ENCODE peak calls at places on chromosomes 11 and 22, in seven cellular contexts. M is fibroblast of lung; B is WERI-Rb-1; G is CD4-positive, CD25-positive, alpha-beta regulatory T cell; I is astrocyte; Q is HCT116; K is CD8-positive, alpha-beta T cell. V is an unnamed sample.
A peak's percentile ranks its signal among the peaks of the same experiment; 100 is the strongest.

GRCh38 chr11:12390687-12391110 is 13.3 kb downstream of the PARVA start:
- DNase-seq in M (peak; percentile 58), B (no peak), G (no peak), I (peak; percentile 45), Q (no peak), K (no peak), V (no peak)

GRCh38 chr11:105135873-105136272 is 3.7 kb downstream of the CARD18 start:
- DNase-seq in M (no peak), B (peak; percentile 66), G (no peak), I (no peak), Q (no peak), K (no peak), V (no peak)

GRCh38 chr11:65225284-65226102 is 36.3 kb upstream of the POLA2 start:
- DNase-seq in M (peak; percentile 58), B (peak; percentile 81), G (peak; percentile 27), I (peak; percentile 27), Q (no peak), K (peak; percentile 68), V (peak; percentile 57)

GRCh38 chr11:75388386-75389275 is 10.7 kb upstream of the RPS3 start:
- DNase-seq in M (peak; percentile 61), B (peak; percentile 70), G (peak; percentile 50), I (peak; percentile 46), Q (peak; percentile 81), K (peak; percentile 79), V (peak; percentile 56)

GRCh38 chr11:18721576-18722292 is 4.3 kb downstream of the IGSF22 start:
- DNase-seq in M (peak; percentile 44), B (peak; percentile 51), G (peak; percentile 26), I (peak; percentile 25), Q (peak; percentile 45), K (peak; percentile 65), V (no peak)

GRCh38 chr11:87437844-87438223 is 400.1 kb downstream of the TMEM135 start:
- DNase-seq in M (peak; percentile 92), B (no peak), G (no peak), I (peak; percentile 89), Q (no peak), K (no peak), V (no peak)

GRCh38 chr11:122748968-122749687 is 89.2 kb upstream of the CRTAM start:
- DNase-seq in M (peak; percentile 97), B (no peak), G (peak; percentile 26), I (peak; percentile 96), Q (no peak), K (peak; percentile 58), V (peak; percentile 67)

GRCh38 chr11:123100378-123101085 is 38.6 kb upstream of the HSPA8 start:
- DNase-seq in M (peak; percentile 35), B (no peak), G (no peak), I (peak; percentile 19), Q (no peak), K (no peak), V (peak; percentile 32)

GRCh38 chr11:128190312-128190711 is 397.0 kb downstream of the ETS1 start:
- DNase-seq in M (no peak), B (no peak), G (no peak), I (no peak), Q (no peak), K (peak; percentile 55), V (no peak)

GRCh38 chr11:131763193-131763890 is 392.9 kb downstream of the NTM start:
- DNase-seq in M (peak; percentile 42), B (no peak), G (no peak), I (peak; percentile 38), Q (no peak), K (no peak), V (peak; percentile 66)

GRCh38 chr22:25966448-25966913 is 202.8 kb upstream of the SEZ6L start:
- DNase-seq in M (no peak), B (peak; percentile 37), G (no peak), I (no peak), Q (no peak), K (no peak), V (no peak)

GRCh38 chr11:8219257-8220021 is 44.2 kb downstream of the LMO1 start:
- DNase-seq in M (peak; percentile 57), B (peak; percentile 72), G (no peak), I (peak; percentile 36), Q (peak; percentile 50), K (no peak), V (peak; percentile 56)

GRCh38 chr11:47330002-47330911 is 22.2 kb downstream of the MYBPC3 start:
- DNase-seq in M (no peak), B (peak; percentile 83), G (no peak), I (no peak), Q (no peak), K (no peak), V (no peak)

GRCh38 chr22:30129636-30130035 is 49.4 kb downstream of the HORMAD2 start:
- DNase-seq in M (no peak), B (no peak), G (no peak), I (no peak), Q (no peak), K (no peak), V (no peak)

GRCh38 chr22:16960220-16960883 is 47.7 kb downstream of the GAB4 start:
- DNase-seq in M (no peak), B (no peak), G (no peak), I (no peak), Q (no peak), K (no peak), V (no peak)

GRCh38 chr11:126277780-126278179 is 5.1 kb upstream of the TIRAP start:
- DNase-seq in M (no peak), B (no peak), G (no peak), I (no peak), Q (no peak), K (no peak), V (no peak)

GRCh38 chr11:30465192-30465591 is 121.0 kb downstream of the MPPED2 start:
- DNase-seq in M (no peak), B (no peak), G (no peak), I (no peak), Q (no peak), K (no peak), V (no peak)

GRCh38 chr11:57425565-57426438 is 1.1 kb downstream of the SLC43A3 start:
- DNase-seq in M (peak; percentile 30), B (no peak), G (no peak), I (no peak), Q (no peak), K (no peak), V (peak; percentile 71)

GRCh38 chr22:31120642-31121041 is 2.1 kb upstream of the INPP5J start:
- DNase-seq in M (no peak), B (no peak), G (no peak), I (no peak), Q (no peak), K (no peak), V (no peak)

GRCh38 chr22:32335471-32335870 is 22.2 kb upstream of the RFPL3 start:
- DNase-seq in M (no peak), B (no peak), G (no peak), I (no peak), Q (no peak), K (no peak), V (no peak)
- H3K27me3 ChIP-seq in M (no peaks in the 10 kb centered on the region), B (peaks cover 6% of the 10 kb centered on the region), G (no peaks in the 10 kb centered on the region), I (no peaks in the 10 kb centered on the region), Q (no peaks in the 10 kb centered on the region), K (no peaks in the 10 kb centered on the region), V (peaks cover 7% of the 10 kb centered on the region)

GRCh38 chr11:106329273-106330018 is 252.0 kb downstream of the AASDHPPT start:
- DNase-seq in M (no peak), B (no peak), G (no peak), I (peak; percentile 18), Q (no peak), K (no peak), V (no peak)

GRCh38 chr11:106322111-106322510 is 244.6 kb downstream of the AASDHPPT start:
- DNase-seq in M (no peak), B (no peak), G (no peak), I (no peak), Q (no peak), K (no peak), V (no peak)

GRCh38 chr11:106327134-106327533 is 249.7 kb downstream of the AASDHPPT start:
- DNase-seq in M (no peak), B (no peak), G (no peak), I (no peak), Q (no peak), K (no peak), V (no peak)

GRCh38 chr11:106321601-106322000 is 244.1 kb downstream of the AASDHPPT start:
- DNase-seq in M (no peak), B (no peak), G (no peak), I (no peak), Q (no peak), K (no peak), V (no peak)

DNA sequence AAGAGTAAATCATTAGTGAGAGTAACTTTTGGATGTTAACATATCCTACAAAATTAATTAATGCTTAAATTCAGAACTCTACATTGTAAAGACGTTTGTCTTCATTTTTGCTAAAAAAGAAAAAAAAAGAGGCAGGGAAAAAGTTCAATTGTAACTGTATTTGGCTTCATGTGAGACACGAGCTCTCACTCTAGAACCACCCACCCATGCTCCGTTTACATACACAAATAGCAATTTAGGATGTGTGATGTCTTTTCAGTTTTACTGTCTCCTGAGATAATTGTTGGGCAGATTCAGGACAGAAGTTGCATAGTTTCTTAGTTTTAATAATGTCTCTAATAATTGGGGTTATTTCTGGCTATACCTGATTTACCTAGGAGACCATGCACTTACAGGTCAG is 248.6 kb downstream of the AASDHPPT start:
- DNase-seq in M (no peak), B (no peak), G (no peak), I (no peak), Q (no peak), K (no peak), V (no peak)
- H3K9me3 ChIP-seq in M (no peaks in the 10 kb centered on the region), B (no peaks in the 10 kb centered on the region), G (no peaks in the 10 kb centered on the region), I (no peaks in the 10 kb centered on the region), Q (no peaks in the 10 kb centered on the region), K (no peaks in the 10 kb centered on the region), V (no peaks in the 10 kb centered on the region)

GRCh38 chr11:44207292-44207691 is 102.6 kb downstream of the ALX4 start:
- DNase-seq in M (no peak), B (no peak), G (no peak), I (no peak), Q (no peak), K (no peak), V (no peak)

GRCh38 chr11:44212128-44212527 is 97.8 kb downstream of the ALX4 start:
- DNase-seq in M (no peak), B (no peak), G (no peak), I (no peak), Q (no peak), K (no peak), V (no peak)

GRCh38 chr11:44205836-44206235 is 104.1 kb downstream of the ALX4 start:
- DNase-seq in M (no peak), B (no peak), G (no peak), I (no peak), Q (no peak), K (no peak), V (no peak)

GRCh38 chr11:44205358-44205757 is 104.6 kb downstream of the ALX4 start:
- DNase-seq in M (no peak), B (no peak), G (no peak), I (no peak), Q (no peak), K (no peak), V (no peak)

GRCh38 chr11:44208976-44209603 is 100.8 kb downstream of the ALX4 start:
- DNase-seq in M (peak; percentile 32), B (no peak), G (no peak), I (peak; percentile 4), Q (no peak), K (no peak), V (no peak)
- H3K4me3 ChIP-seq in M (no peak overlapping the region), B (no peak overlapping the region), G (no peak overlapping the region), I (no peak overlapping the region), Q (no peak overlapping the region), K (no peak overlapping the region), V (no peak overlapping the region)

GRCh38 chr11:6755303-6755952 is 16.3 kb downstream of the OR2AG2 start:
- DNase-seq in M (no peak), B (peak; percentile 33), G (peak; percentile 22), I (no peak), Q (peak; percentile 24), K (peak; percentile 61), V (no peak)

GRCh38 chr11:6757373-6757967 is 14.3 kb downstream of the OR2AG2 start:
- DNase-seq in M (peak; percentile 42), B (peak; percentile 69), G (peak; percentile 30), I (peak; percentile 31), Q (peak; percentile 32), K (peak; percentile 74), V (peak; percentile 19)

GRCh38 chr11:6755953-6756347 is 15.8 kb downstream of the OR2AG2 start:
- DNase-seq in M (no peak), B (no peak), G (no peak), I (no peak), Q (no peak), K (no peak), V (no peak)
- H3K27me3 ChIP-seq in M (no peaks in the 10 kb centered on the region), B (no peaks in the 10 kb centered on the region), G (no peaks in the 10 kb centered on the region), I (no peaks in the 10 kb centered on the region), Q (peaks cover 6% of the 10 kb centered on the region), K (no peaks in the 10 kb centered on the region), V (no peaks in the 10 kb centered on the region)

V was measured in MG63.